ENCODE peak calls at places on chromosomes 1 and 21, in eight cellular contexts. S is retina, E is fibroblast of lung, M is activated T-helper 1 cell treated with Interleukin-2 at 50 U/mL for 16 hours, F is skeletal muscle cell, Q is DMS79 treated with DMSO at 0.1 percent for 48 hours, X is occipital lobe, Y is HTR-8/SVneo. A is an unnamed sample.

GRCh38 chr1:83761084-83761760 is 237.7 kb downstream of the TTLL7 start:
- DNase-seq in S (no peak), E (no peak), M (no peak), F (no peak), Q (no peak), X (no peak), Y (no peak), A (no peak)

GRCh38 chr1:217137210-217137871 is 414.1 kb upstream of the ESRRG start:
- DNase-seq in S (peak; percentile 63), E (no peak), M (no peak), F (no peak), Q (no peak), X (no peak), Y (no peak), A (no peak)

GRCh38 chr1:184915463-184916080 is 58.7 kb downstream of the NIBAN1 start:
- DNase-seq in S (no peak), E (no peak), M (no peak), F (no peak), Q (no peak), X (no peak), Y (no peak), A (no peak)

GRCh38 chr1:162823231-162823630 is 32.7 kb downstream of the HSD17B7 start:
- DNase-seq in S (no peak), E (no peak), M (no peak), F (no peak), Q (no peak), X (no peak), Y (no peak), A (no peak)

GRCh38 chr1:188620236-188620635 is 1791.5 kb downstream of the PLA2G4A start:
- DNase-seq in S (no peak), E (no peak), M (no peak), F (no peak), Q (no peak), X (no peak), Y (no peak), A (no peak)

GRCh38 chr1:211327341-211327921 is 798 bp downstream of the TRAF5 start:
- DNase-seq in S (peak; percentile 66), E (peak; percentile 65), M (no peak), F (no peak), Q (no peak), X (no peak), Y (peak; percentile 57), A (no peak)

GRCh38 chr21:16695074-16695473 is 817.8 kb upstream of the CXADR start:
- DNase-seq in S (no peak), E (no peak), M (no peak), F (no peak), Q (no peak), X (no peak), Y (no peak), A (no peak)

GRCh38 chr1:19081218-19081893 is 124.9 kb upstream of the IFFO2 start:
- DNase-seq in S (no peak), E (peak; percentile 69), M (no peak), F (no peak), Q (no peak), X (no peak), Y (peak; percentile 28), A (no peak)

GRCh38 chr1:62687421-62687902 is 724 bp downstream of the DOCK7 start:
- DNase-seq in S (peak; percentile 84), E (peak; percentile 49), M (peak; percentile 8), F (no peak), Q (peak; percentile 52), X (peak; percentile 62), Y (no peak), A (peak; percentile 50)

GRCh38 chr1:225962440-225962975 is 21.5 kb upstream of the LEFTY2 start:
- DNase-seq in S (peak; percentile 44), E (peak; percentile 15), M (peak; percentile 20), F (no peak), Q (no peak), X (no peak), Y (peak; percentile 48), A (no peak)

GRCh38 chr1:233255145-233255544 is 40.4 kb downstream of the PCNX2 start:
- DNase-seq in S (no peak), E (no peak), M (no peak), F (no peak), Q (no peak), X (no peak), Y (no peak), A (no peak)

GRCh38 chr1:99645699-99646531 is at the start of gene PALMD:
- DNase-seq in S (peak; percentile 82), E (no peak), M (no peak), F (peak; percentile 25), Q (peak; percentile 75), X (no peak), Y (no peak), A (peak; percentile 77)

GRCh38 chr1:21098186-21098915 is 78.3 kb downstream of the EIF4G3 start:
- DNase-seq in S (no peak), E (no peak), M (no peak), F (no peak), Q (no peak), X (no peak), Y (no peak), A (no peak)

GRCh38 chr1:117562581-117563491 is 43.0 kb upstream of the TENT5C start:
- DNase-seq in S (no peak), E (no peak), M (no peak), F (no peak), Q (no peak), X (no peak), Y (no peak), A (no peak)

GRCh38 chr1:234863596-234863995 is 253.6 kb upstream of the IRF2BP2 start:
- DNase-seq in S (no peak), E (peak; percentile 61), M (no peak), F (peak; percentile 81), Q (no peak), X (no peak), Y (no peak), A (no peak)

GRCh38 chr1:173388352-173388751 is 88.8 kb upstream of the PRDX6 start:
- DNase-seq in S (no peak), E (no peak), M (no peak), F (no peak), Q (no peak), X (no peak), Y (no peak), A (no peak)

GRCh38 chr21:45507523-45507875 is 34.7 kb downstream of the SLC19A1 start:
- DNase-seq in S (no peak), E (no peak), M (no peak), F (no peak), Q (no peak), X (no peak), Y (no peak), A (no peak)

GRCh38 chr1:163896001-163896400 is 574.2 kb downstream of the NUF2 start:
- DNase-seq in S (no peak), E (peak; percentile 4), M (no peak), F (no peak), Q (no peak), X (no peak), Y (no peak), A (no peak)

GRCh38 chr1:106978477-106979322 is 77.8 kb upstream of the PRMT6 start:
- DNase-seq in S (no peak), E (peak; percentile 96), M (no peak), F (peak; percentile 62), Q (no peak), X (no peak), Y (no peak), A (peak; percentile 24)

GRCh38 chr1:213693864-213694263 is 293.9 kb upstream of the PROX1 start:
- DNase-seq in S (no peak), E (no peak), M (no peak), F (no peak), Q (no peak), X (no peak), Y (no peak), A (no peak)

GRCh38 chr21:35575280-35575915 is 484.9 kb downstream of the SETD4 start:
- DNase-seq in S (no peak), E (peak; percentile 88), M (no peak), F (peak; percentile 86), Q (no peak), X (no peak), Y (peak; percentile 23), A (no peak)

GRCh38 chr1:216809649-216810048 is 86.4 kb upstream of the ESRRG start:
- DNase-seq in S (no peak), E (no peak), M (no peak), F (no peak), Q (no peak), X (no peak), Y (no peak), A (no peak)